ENCODE peak calls at places on chromosomes 6 and 20, in seven cellular contexts. One of them, this sample, is unnamed.

GRCh38 chr6:25193147-25193864 is 85.9 kb upstream of the CARMIL1 start:
- DNase-seq in activated CD4-positive, CD25-positive, alpha-beta regulatory T cell: no peak
- DNase-seq in mesendoderm: no peak
- DNase-seq in GM13976: no peak
- DNase-seq in heart left ventricle: no peak
- DNase-seq in substantia nigra: no peak
- DNase-seq in activated naive CD8-positive, alpha-beta T cell treated with anti-CD3 and anti-CD28 coated beads, Interleukin-2, amount 50 U/mL, for 24 hours: no peak
- DNase-seq in this sample: peak

GRCh38 chr6:130020106-130020851 is 1.9 kb downstream of the L3MBTL3 start:
- DNase-seq in substantia nigra: no peak
- DNase-seq in activated CD4-positive, CD25-positive, alpha-beta regulatory T cell: peak
- DNase-seq in heart left ventricle: no peak
- DNase-seq in activated naive CD8-positive, alpha-beta T cell treated with anti-CD3 and anti-CD28 coated beads, Interleukin-2, amount 50 U/mL, for 24 hours: peak
- DNase-seq in mesendoderm: peak
- DNase-seq in GM13976: peak
- DNase-seq in this sample: peak

GRCh38 chr6:1593958-1594314 is 15.8 kb upstream of the FOXC1 start:
- DNase-seq in GM13976: no peak
- DNase-seq in activated naive CD8-positive, alpha-beta T cell treated with anti-CD3 and anti-CD28 coated beads, Interleukin-2, amount 50 U/mL, for 24 hours: no peak
- DNase-seq in mesendoderm: no peak
- DNase-seq in activated CD4-positive, CD25-positive, alpha-beta regulatory T cell: no peak
- DNase-seq in substantia nigra: no peak
- DNase-seq in heart left ventricle: no peak
- DNase-seq in this sample: no peak

GRCh38 chr6:64252256-64252655 is 616.7 kb downstream of the PHF3 start:
- DNase-seq in mesendoderm: no peak
- DNase-seq in substantia nigra: no peak
- DNase-seq in activated naive CD8-positive, alpha-beta T cell treated with anti-CD3 and anti-CD28 coated beads, Interleukin-2, amount 50 U/mL, for 24 hours: no peak
- DNase-seq in activated CD4-positive, CD25-positive, alpha-beta regulatory T cell: no peak
- DNase-seq in GM13976: no peak
- DNase-seq in heart left ventricle: no peak
- DNase-seq in this sample: no peak

GRCh38 chr20:35020108-35021031 is 64.7 kb downstream of the MYH7B start:
- DNase-seq in activated naive CD8-positive, alpha-beta T cell treated with anti-CD3 and anti-CD28 coated beads, Interleukin-2, amount 50 U/mL, for 24 hours: no peak
- DNase-seq in activated CD4-positive, CD25-positive, alpha-beta regulatory T cell: no peak
- DNase-seq in substantia nigra: no peak
- DNase-seq in GM13976: no peak
- DNase-seq in heart left ventricle: no peak
- DNase-seq in mesendoderm: no peak
- DNase-seq in this sample: no peak

GRCh38 chr6:28866342-28867077 is 57.3 kb downstream of the TRIM27 start:
- DNase-seq in heart left ventricle: peak
- DNase-seq in GM13976: peak
- DNase-seq in activated naive CD8-positive, alpha-beta T cell treated with anti-CD3 and anti-CD28 coated beads, Interleukin-2, amount 50 U/mL, for 24 hours: peak
- DNase-seq in substantia nigra: peak
- DNase-seq in mesendoderm: peak
- DNase-seq in activated CD4-positive, CD25-positive, alpha-beta regulatory T cell: peak
- DNase-seq in this sample: peak

GRCh38 chr6:20217476-20217855 is 5.2 kb upstream of the MBOAT1 start:
- DNase-seq in activated CD4-positive, CD25-positive, alpha-beta regulatory T cell: no peak
- DNase-seq in GM13976: no peak
- DNase-seq in activated naive CD8-positive, alpha-beta T cell treated with anti-CD3 and anti-CD28 coated beads, Interleukin-2, amount 50 U/mL, for 24 hours: no peak
- DNase-seq in mesendoderm: no peak
- DNase-seq in substantia nigra: no peak
- DNase-seq in heart left ventricle: no peak
- DNase-seq in this sample: no peak

GRCh38 chr6:117542493-117542892 is 59.8 kb downstream of the GOPC start:
- DNase-seq in activated naive CD8-positive, alpha-beta T cell treated with anti-CD3 and anti-CD28 coated beads, Interleukin-2, amount 50 U/mL, for 24 hours: no peak
- DNase-seq in mesendoderm: no peak
- DNase-seq in substantia nigra: no peak
- DNase-seq in GM13976: no peak
- DNase-seq in heart left ventricle: no peak
- DNase-seq in activated CD4-positive, CD25-positive, alpha-beta regulatory T cell: no peak
- DNase-seq in this sample: no peak

GRCh38 chr6:51559059-51559458 is 528.4 kb downstream of the PKHD1 start:
- DNase-seq in activated naive CD8-positive, alpha-beta T cell treated with anti-CD3 and anti-CD28 coated beads, Interleukin-2, amount 50 U/mL, for 24 hours: no peak
- DNase-seq in activated CD4-positive, CD25-positive, alpha-beta regulatory T cell: no peak
- DNase-seq in GM13976: no peak
- DNase-seq in substantia nigra: no peak
- DNase-seq in heart left ventricle: no peak
- DNase-seq in mesendoderm: peak
- DNase-seq in this sample: no peak

GRCh38 chr20:62550087-62550565 is 74.3 kb upstream of the GATA5 start:
- DNase-seq in mesendoderm: peak
- DNase-seq in heart left ventricle: peak
- DNase-seq in GM13976: no peak
- DNase-seq in activated CD4-positive, CD25-positive, alpha-beta regulatory T cell: no peak
- DNase-seq in substantia nigra: no peak
- DNase-seq in activated naive CD8-positive, alpha-beta T cell treated with anti-CD3 and anti-CD28 coated beads, Interleukin-2, amount 50 U/mL, for 24 hours: no peak
- DNase-seq in this sample: no peak

GRCh38 chr20:42100137-42100704 is 482.0 kb upstream of the CHD6 start:
- DNase-seq in heart left ventricle: no peak
- DNase-seq in activated CD4-positive, CD25-positive, alpha-beta regulatory T cell: no peak
- DNase-seq in activated naive CD8-positive, alpha-beta T cell treated with anti-CD3 and anti-CD28 coated beads, Interleukin-2, amount 50 U/mL, for 24 hours: no peak
- DNase-seq in mesendoderm: no peak
- DNase-seq in substantia nigra: no peak
- DNase-seq in GM13976: no peak
- DNase-seq in this sample: no peak

GRCh38 chr6:154928325-154928922 is 66.7 kb upstream of the TIAM2 start:
- DNase-seq in GM13976: peak
- DNase-seq in activated naive CD8-positive, alpha-beta T cell treated with anti-CD3 and anti-CD28 coated beads, Interleukin-2, amount 50 U/mL, for 24 hours: peak
- DNase-seq in heart left ventricle: no peak
- DNase-seq in activated CD4-positive, CD25-positive, alpha-beta regulatory T cell: peak
- DNase-seq in substantia nigra: no peak
- DNase-seq in mesendoderm: peak
- DNase-seq in this sample: peak

GRCh38 chr6:38346291-38347079 is 293.2 kb downstream of the BTBD9 start:
- DNase-seq in substantia nigra: no peak
- DNase-seq in mesendoderm: peak
- DNase-seq in activated naive CD8-positive, alpha-beta T cell treated with anti-CD3 and anti-CD28 coated beads, Interleukin-2, amount 50 U/mL, for 24 hours: no peak
- DNase-seq in GM13976: no peak
- DNase-seq in activated CD4-positive, CD25-positive, alpha-beta regulatory T cell: no peak
- DNase-seq in heart left ventricle: no peak
- DNase-seq in this sample: peak

GRCh38 chr20:36606171-36607116 is 865 bp downstream of the RAB5IF start:
- DNase-seq in activated naive CD8-positive, alpha-beta T cell treated with anti-CD3 and anti-CD28 coated beads, Interleukin-2, amount 50 U/mL, for 24 hours: no peak
- DNase-seq in mesendoderm: peak
- DNase-seq in substantia nigra: no peak
- DNase-seq in heart left ventricle: no peak
- DNase-seq in activated CD4-positive, CD25-positive, alpha-beta regulatory T cell: no peak
- DNase-seq in GM13976: no peak
- DNase-seq in this sample: peak

GRCh38 chr20:63934271-63935068 is 21.7 kb downstream of the UCKL1 start:
- DNase-seq in substantia nigra: no peak
- DNase-seq in activated naive CD8-positive, alpha-beta T cell treated with anti-CD3 and anti-CD28 coated beads, Interleukin-2, amount 50 U/mL, for 24 hours: no peak
- DNase-seq in heart left ventricle: peak
- DNase-seq in activated CD4-positive, CD25-positive, alpha-beta regulatory T cell: no peak
- DNase-seq in GM13976: no peak
- DNase-seq in mesendoderm: peak
- DNase-seq in this sample: no peak

GRCh38 chr20:51725584-51726176 is 42.5 kb downstream of the ATP9A start:
- DNase-seq in GM13976: no peak
- DNase-seq in mesendoderm: no peak
- DNase-seq in heart left ventricle: no peak
- DNase-seq in activated naive CD8-positive, alpha-beta T cell treated with anti-CD3 and anti-CD28 coated beads, Interleukin-2, amount 50 U/mL, for 24 hours: no peak
- DNase-seq in activated CD4-positive, CD25-positive, alpha-beta regulatory T cell: no peak
- DNase-seq in substantia nigra: no peak
- DNase-seq in this sample: no peak

GRCh38 chr20:640674-641515 is 12.1 kb downstream of the SRXN1 start:
- DNase-seq in activated naive CD8-positive, alpha-beta T cell treated with anti-CD3 and anti-CD28 coated beads, Interleukin-2, amount 50 U/mL, for 24 hours: no peak
- DNase-seq in GM13976: no peak
- DNase-seq in substantia nigra: no peak
- DNase-seq in mesendoderm: no peak
- DNase-seq in heart left ventricle: no peak
- DNase-seq in activated CD4-positive, CD25-positive, alpha-beta regulatory T cell: no peak
- DNase-seq in this sample: no peak

GRCh38 chr6:7543761-7544424 is 2.4 kb downstream of the DSP start:
- DNase-seq in GM13976: no peak
- DNase-seq in substantia nigra: no peak
- DNase-seq in mesendoderm: peak
- DNase-seq in heart left ventricle: no peak
- DNase-seq in activated CD4-positive, CD25-positive, alpha-beta regulatory T cell: no peak
- DNase-seq in activated naive CD8-positive, alpha-beta T cell treated with anti-CD3 and anti-CD28 coated beads, Interleukin-2, amount 50 U/mL, for 24 hours: no peak
- DNase-seq in this sample: no peak

GRCh38 chr6:168157272-168158007 is 78.4 kb upstream of the FRMD1 start:
- DNase-seq in substantia nigra: no peak
- DNase-seq in activated naive CD8-positive, alpha-beta T cell treated with anti-CD3 and anti-CD28 coated beads, Interleukin-2, amount 50 U/mL, for 24 hours: no peak
- DNase-seq in activated CD4-positive, CD25-positive, alpha-beta regulatory T cell: no peak
- DNase-seq in mesendoderm: peak
- DNase-seq in GM13976: no peak
- DNase-seq in heart left ventricle: no peak
- DNase-seq in this sample: peak

GRCh38 chr6:45655630-45656422 is 278.1 kb upstream of the SUPT3H start:
- DNase-seq in GM13976: no peak
- DNase-seq in activated CD4-positive, CD25-positive, alpha-beta regulatory T cell: no peak
- DNase-seq in substantia nigra: no peak
- DNase-seq in activated naive CD8-positive, alpha-beta T cell treated with anti-CD3 and anti-CD28 coated beads, Interleukin-2, amount 50 U/mL, for 24 hours: no peak
- DNase-seq in mesendoderm: peak
- DNase-seq in heart left ventricle: no peak
- DNase-seq in this sample: peak

GRCh38 chr20:13464702-13465101 is 174.0 kb downstream of the TASP1 start:
- DNase-seq in activated CD4-positive, CD25-positive, alpha-beta regulatory T cell: no peak
- DNase-seq in mesendoderm: no peak
- DNase-seq in substantia nigra: no peak
- DNase-seq in heart left ventricle: no peak
- DNase-seq in activated naive CD8-positive, alpha-beta T cell treated with anti-CD3 and anti-CD28 coated beads, Interleukin-2, amount 50 U/mL, for 24 hours: no peak
- DNase-seq in GM13976: no peak
- DNase-seq in this sample: peak

GRCh38 chr6:152532556-152533422 is 104.4 kb downstream of the SYNE1 start:
- DNase-seq in GM13976: no peak
- DNase-seq in substantia nigra: no peak
- DNase-seq in activated CD4-positive, CD25-positive, alpha-beta regulatory T cell: no peak
- DNase-seq in activated naive CD8-positive, alpha-beta T cell treated with anti-CD3 and anti-CD28 coated beads, Interleukin-2, amount 50 U/mL, for 24 hours: no peak
- DNase-seq in heart left ventricle: no peak
- DNase-seq in mesendoderm: no peak
- DNase-seq in this sample: no peak

GRCh38 chr6:54813901-54814300 is 32.7 kb upstream of the FAM83B start:
- DNase-seq in heart left ventricle: no peak
- DNase-seq in mesendoderm: no peak
- DNase-seq in activated CD4-positive, CD25-positive, alpha-beta regulatory T cell: no peak
- DNase-seq in activated naive CD8-positive, alpha-beta T cell treated with anti-CD3 and anti-CD28 coated beads, Interleukin-2, amount 50 U/mL, for 24 hours: no peak
- DNase-seq in substantia nigra: no peak
- DNase-seq in GM13976: no peak
- DNase-seq in this sample: peak

GRCh38 chr6:144745434-144745833 is 460.3 kb downstream of the UTRN start:
- DNase-seq in activated naive CD8-positive, alpha-beta T cell treated with anti-CD3 and anti-CD28 coated beads, Interleukin-2, amount 50 U/mL, for 24 hours: no peak
- DNase-seq in substantia nigra: no peak
- DNase-seq in mesendoderm: no peak
- DNase-seq in heart left ventricle: no peak
- DNase-seq in GM13976: no peak
- DNase-seq in activated CD4-positive, CD25-positive, alpha-beta regulatory T cell: no peak
- DNase-seq in this sample: no peak